ENCODE peak calls at places on chromosomes 3 and 15, in four cellular contexts. F is HepG2, X is K562, M is GM12878. D is an unnamed sample.

GRCh38 chr3:195057716-195058115 is 213.2 kb downstream of the XXYLT1 start:
- DNase-seq in F (no peak), M (no peak), X (no peak), D (no peak)

GRCh38 chr15:68843425-68844311 is 23.0 kb upstream of the ANP32A start:
- DNase-seq in M (no peak), X (no peak), F (no peak), D (peak)

GRCh38 chr3:99542771-99543518 is 95.4 kb upstream of the COL8A1 start:
- DNase-seq in F (no peak), M (no peak), X (no peak), D (no peak)

GRCh38 chr3:18217512-18218174 is 207.5 kb downstream of the SATB1 start:
- DNase-seq in X (no peak), F (no peak), M (no peak), D (no peak)

GRCh38 chr3:86451749-86452148 is 539.2 kb downstream of the VGLL3 start:
- DNase-seq in M (no peak), X (no peak), F (no peak), D (no peak)

GRCh38 chr15:73959012-73959581 is 32.8 kb downstream of the LOXL1 start:
- DNase-seq in X (no peak), M (no peak), F (no peak), D (no peak)

GRCh38 chr3:188326968-188327367 is 173.0 kb downstream of the LPP start:
- DNase-seq in X (no peak), F (no peak), M (no peak), D (no peak)

GRCh38 chr3:160393346-160394008 is 5.5 kb downstream of the IFT80 start:
- DNase-seq in X (peak), M (no peak), F (no peak), D (no peak)

GRCh38 chr3:150738688-150739087 is 24.3 kb downstream of the SIAH2 start:
- DNase-seq in M (no peak), F (no peak), X (peak), D (no peak)

GRCh38 chr3:142963266-142964149 is at the start of gene PAQR9:
- DNase-seq in X (peak), M (no peak), F (peak), D (peak)

GRCh38 chr3:161401389-161401788 is 30.1 kb upstream of the SPTSSB start:
- DNase-seq in F (no peak), X (no peak), M (no peak), D (no peak)

GRCh38 chr3:11610044-11610671 is 33.6 kb downstream of the VGLL4 start:
- DNase-seq in F (peak), M (no peak), X (no peak), D (no peak)

GRCh38 chr15:33735637-33736247 is 232.6 kb upstream of the CHRM5 start:
- DNase-seq in X (peak), M (no peak), F (peak), D (peak)

GRCh38 chr3:186362988-186363387 is 954 bp upstream of the DGKG start:
- DNase-seq in M (no peak), F (no peak), X (no peak), D (no peak)

GRCh38 chr3:50454671-50455070 is 48.8 kb downstream of the CACNA2D2 start:
- DNase-seq in F (no peak), X (no peak), M (no peak), D (no peak)
- TF ChIP-seq FOXM1 in F (no peak), X (no peak), M (no peak), D (no peak)

GRCh38 chr15:26877842-26878241 is 11.0 kb downstream of the GABRA5 start:
- DNase-seq in F (no peak), M (no peak), X (no peak), D (no peak)

GRCh38 chr15:26883466-26883865 is 16.6 kb downstream of the GABRA5 start:
- DNase-seq in F (no peak), X (no peak), M (no peak), D (no peak)

GRCh38 chr15:26879770-26880169 is 12.9 kb downstream of the GABRA5 start:
- DNase-seq in F (no peak), M (no peak), X (no peak), D (no peak)

GRCh38 chr15:26882616-26883365 is 15.9 kb downstream of the GABRA5 start:
- DNase-seq in X (no peak), M (no peak), F (no peak), D (no peak)

GRCh38 chr15:26882112-26882511 is 15.2 kb downstream of the GABRA5 start:
- DNase-seq in M (no peak), F (no peak), X (no peak), D (no peak)
- TF ChIP-seq SP1 in M (no peak), F (no peak), X (no peak), D (no peak)

GRCh38 chr3:12938258-12938711 is 96.9 kb upstream of the RPL32 start:
- DNase-seq in X (no peak), F (no peak), M (no peak), D (no peak)
- TF ChIP-seq FOXM1 in X (no peak), F (no peak), M (no peak), D (no peak)

DNA sequence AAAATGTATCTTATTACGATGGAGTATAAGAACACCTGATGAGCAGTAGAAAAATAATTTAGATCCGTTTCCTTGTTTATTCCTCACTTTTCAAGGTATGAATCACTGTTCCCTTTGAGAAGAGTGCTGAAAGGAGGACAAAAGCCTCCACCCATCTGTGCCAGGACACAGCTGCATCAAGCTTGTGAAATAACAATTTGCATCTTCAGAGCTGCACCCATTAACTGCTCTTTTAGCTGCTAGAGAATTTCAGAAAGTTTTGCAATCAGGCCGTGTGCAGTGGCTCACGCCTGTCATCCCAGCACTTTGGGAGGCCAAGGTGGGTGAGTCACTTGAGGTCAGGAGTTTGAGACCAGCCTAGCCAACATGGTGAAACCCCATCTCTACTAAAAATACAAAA is 9.6 kb downstream of the CLDND1 start:
- DNase-seq in M (no peak), F (no peak), X (no peak), D (no peak)
- TF ChIP-seq SP1 in M (no peak), F (no peak), X (no peak), D (no peak)

DNA sequence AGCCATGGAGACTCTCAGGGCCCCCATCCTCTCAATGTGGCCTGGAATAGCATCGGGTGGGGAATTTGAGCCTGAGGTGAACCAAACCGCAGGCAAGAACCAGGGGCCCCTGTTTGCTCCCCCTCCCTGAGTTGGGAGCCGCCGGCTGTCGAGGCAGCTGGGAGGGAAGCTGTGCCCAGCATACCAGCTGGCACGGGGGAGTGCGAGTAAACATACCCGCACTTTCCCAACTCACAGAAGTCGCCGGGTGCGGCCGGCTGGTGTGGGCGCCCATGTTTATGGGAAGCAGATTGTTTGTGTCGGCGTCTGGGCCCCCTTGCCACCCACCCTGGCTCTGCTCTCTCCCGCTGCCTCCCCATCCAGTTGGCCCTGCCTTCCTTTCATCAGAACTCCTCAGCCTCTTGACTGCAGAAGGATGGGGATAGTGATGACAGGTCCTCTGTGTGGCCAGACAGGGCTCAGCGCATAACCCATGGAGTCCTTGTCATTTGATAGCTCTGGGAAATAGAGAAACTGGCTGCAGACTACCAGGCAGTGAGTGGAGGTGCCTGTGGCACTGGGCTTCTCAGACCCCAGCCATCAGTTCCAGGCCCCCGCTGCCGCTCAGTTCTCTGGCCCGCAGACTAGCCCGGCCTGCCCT is 60.4 kb downstream of the CACNA2D2 start:
- DNase-seq in F (no peak), X (no peak), M (no peak), D (no peak)
- TF ChIP-seq FOXM1 in F (no peak), X (no peak), M (no peak), D (no peak)

DNA sequence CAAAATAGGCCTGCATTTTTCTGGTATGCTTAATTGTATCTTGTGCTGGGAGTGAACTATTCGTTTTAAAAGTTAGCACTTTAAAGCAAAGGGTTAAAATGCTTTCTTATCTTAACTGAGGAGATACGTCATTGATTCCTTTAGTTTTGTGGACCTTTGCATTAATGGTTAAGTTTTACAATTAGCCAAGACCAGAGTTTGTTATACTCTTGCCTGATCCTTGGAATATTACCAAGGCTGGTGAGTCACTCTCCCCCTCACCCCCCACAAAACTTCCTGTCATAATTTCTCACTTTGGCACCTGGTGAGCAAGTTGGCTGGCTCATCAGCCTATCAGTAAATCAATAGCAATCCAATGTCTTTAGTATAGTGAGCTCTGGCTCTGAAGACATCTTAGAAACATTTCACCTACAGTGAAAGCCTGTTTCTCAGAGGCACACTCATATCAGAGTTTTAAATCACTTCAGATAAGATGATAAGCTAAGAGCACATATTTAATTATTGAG is 26.7 kb downstream of the SLC2A2 start:
- DNase-seq in X (peak), F (peak), M (no peak), D (no peak)
- TF ChIP-seq SP1 in X (no peak), F (no peak), M (no peak), D (no peak)

GRCh38 chr3:31358473-31359075 is 174.2 kb upstream of the STT3B start:
- DNase-seq in X (no peak), F (no peak), M (no peak), D (no peak)

GRCh38 chr3:31364711-31365110 is 168.0 kb upstream of the STT3B start:
- DNase-seq in M (no peak), X (peak), F (no peak), D (no peak)

GRCh38 chr3:31357451-31357850 is 175.3 kb upstream of the STT3B start:
- DNase-seq in M (no peak), X (no peak), F (no peak), D (no peak)

GRCh38 chr3:31364188-31364587 is 168.5 kb upstream of the STT3B start:
- DNase-seq in M (no peak), X (no peak), F (no peak), D (no peak)

DNA sequence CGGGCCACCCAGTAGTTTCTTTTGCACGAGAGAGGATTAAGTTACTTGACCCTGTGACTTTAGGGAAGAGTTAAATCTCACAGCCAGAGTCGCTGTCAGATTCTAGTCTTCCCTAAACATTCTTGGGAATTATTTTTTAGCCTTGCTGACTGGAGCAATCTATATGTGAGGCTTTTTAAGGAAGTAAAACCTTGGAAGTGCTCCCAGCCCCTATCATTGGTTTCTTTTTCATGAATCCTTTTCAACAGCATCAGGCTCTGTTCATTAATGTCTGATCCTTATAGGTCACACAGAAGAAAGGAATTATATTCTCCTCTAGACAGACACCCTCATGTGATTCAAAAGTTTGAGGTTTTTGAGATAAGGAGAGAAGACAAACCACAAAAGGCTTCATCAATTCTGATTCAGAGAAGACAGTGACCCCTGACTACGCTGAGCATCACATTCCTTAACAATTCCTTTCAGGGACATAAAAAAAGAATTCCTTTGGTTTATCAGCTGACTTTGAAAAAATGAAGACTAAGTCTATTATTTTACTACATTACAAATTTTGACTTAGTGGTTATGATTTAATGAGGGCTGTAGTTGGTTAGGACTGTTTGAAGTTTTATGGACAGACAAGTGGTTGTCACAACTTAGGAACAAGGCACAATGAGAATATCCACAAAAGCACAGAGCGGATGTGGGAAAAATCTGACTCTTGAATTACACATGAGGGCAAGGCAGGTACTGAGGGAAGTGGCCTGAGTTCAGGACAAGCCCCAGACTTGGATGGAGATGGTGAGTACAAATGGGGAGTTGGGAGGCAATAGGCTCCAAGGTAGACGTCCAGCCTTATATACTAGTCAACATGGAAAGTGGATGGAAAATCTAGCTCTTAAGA is 171.1 kb upstream of the STT3B start:
- DNase-seq in M (no peak), X (no peak), F (no peak), D (no peak)
- TF ChIP-seq FOXM1 in M (no peak), X (no peak), F (no peak), D (no peak)

D was measured in HEK293T.